ENCODE peak calls at places on chromosomes 11 and 22, in seven cellular contexts. P, O, M, E, K, L and F are unnamed samples.

GRCh38 chr11:12009617-12010321 is 1.3 kb upstream of the DKK3 start:
- DNase-seq in P (no peak), O (no peak), M (no peak), E (no peak), K (no peak), L (no peak), F (no peak)

GRCh38 chr11:77198440-77198849 is 70.4 kb downstream of the MYO7A start:
- DNase-seq in P (no peak), O (peak; percentile 62), M (no peak), E (no peak), K (peak; percentile 50), L (peak; percentile 26), F (no peak)

GRCh38 chr11:1130276-1131032 is 27.3 kb upstream of the MUC5AC start:
- DNase-seq in P (no peak), O (no peak), M (peak; percentile 6), E (no peak), K (peak; percentile 48), L (peak; percentile 28), F (no peak)

GRCh38 chr22:48142388-48142787 is 1379.9 kb downstream of the TBC1D22A start:
- DNase-seq in P (no peak), O (no peak), M (no peak), E (no peak), K (no peak), L (no peak), F (no peak)

GRCh38 chr11:76918941-76919386 is 58.2 kb downstream of the ACER3 start:
- DNase-seq in P (peak; percentile 15), O (no peak), M (peak; percentile 15), E (peak; percentile 28), K (no peak), L (no peak), F (no peak)

GRCh38 chr11:110075087-110075821 is 17.9 kb upstream of the ZC3H12C start:
- DNase-seq in P (no peak), O (no peak), M (no peak), E (no peak), K (no peak), L (peak; percentile 48), F (no peak)

GRCh38 chr11:59678118-59678812 is 9.4 kb upstream of the PATL1 start:
- DNase-seq in P (no peak), O (no peak), M (no peak), E (no peak), K (no peak), L (no peak), F (no peak)

GRCh38 chr11:64746486-64746885 is 2.5 kb upstream of the RASGRP2 start:
- DNase-seq in P (no peak), O (peak; percentile 84), M (no peak), E (no peak), K (no peak), L (no peak), F (no peak)

GRCh38 chr22:18050065-18050464 is 25.7 kb upstream of the MICAL3 start:
- DNase-seq in P (no peak), O (peak; percentile 15), M (no peak), E (peak; percentile 86), K (no peak), L (no peak), F (no peak)

GRCh38 chr11:131674051-131674755 is 303.8 kb downstream of the NTM start:
- DNase-seq in P (peak; percentile 63), O (no peak), M (peak; percentile 56), E (peak; percentile 48), K (peak; percentile 84), L (peak; percentile 87), F (no peak)

GRCh38 chr11:125348141-125348651 is 147.9 kb downstream of the FEZ1 start:
- DNase-seq in P (no peak), O (peak; percentile 67), M (no peak), E (no peak), K (no peak), L (no peak), F (no peak)

GRCh38 chr11:126062679-126063509 is at the start of gene CDON:
- DNase-seq in P (peak; percentile 91), O (peak; percentile 93), M (peak; percentile 93), E (peak; percentile 92), K (peak; percentile 96), L (peak; percentile 96), F (peak; percentile 31)

DNA sequence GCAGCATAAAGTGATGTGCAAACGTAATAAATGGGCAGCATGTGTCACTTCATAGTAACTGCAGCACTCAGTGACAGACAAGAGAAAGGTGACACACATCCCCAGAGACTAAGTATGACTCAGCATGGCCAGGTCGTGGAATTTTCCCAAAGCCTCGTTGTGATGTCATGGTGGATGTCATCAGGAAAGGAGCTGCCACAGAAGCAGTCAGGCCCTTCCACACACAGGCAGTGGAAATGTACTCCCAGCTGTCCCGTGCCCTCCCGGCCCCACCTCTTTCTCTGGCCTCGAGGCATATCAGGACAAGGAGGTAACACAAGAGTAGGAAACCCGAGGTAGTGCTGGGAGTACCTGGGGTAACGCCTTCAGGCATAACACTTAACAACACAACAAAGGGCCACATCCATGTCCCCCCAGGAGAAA is 8.1 kb downstream of the PC start:
- DNase-seq in P (no peak), O (no peak), M (peak; percentile 57), E (peak; percentile 25), K (peak; percentile 67), L (no peak), F (no peak)
- H3K27me3 ChIP-seq in P (no peaks in the 10 kb centered on the region), O (no peaks in the 10 kb centered on the region), M (no peaks in the 10 kb centered on the region), E (no peaks in the 10 kb centered on the region), K (no peaks in the 10 kb centered on the region), L (no peaks in the 10 kb centered on the region), F (no peaks in the 10 kb centered on the region)

DNA sequence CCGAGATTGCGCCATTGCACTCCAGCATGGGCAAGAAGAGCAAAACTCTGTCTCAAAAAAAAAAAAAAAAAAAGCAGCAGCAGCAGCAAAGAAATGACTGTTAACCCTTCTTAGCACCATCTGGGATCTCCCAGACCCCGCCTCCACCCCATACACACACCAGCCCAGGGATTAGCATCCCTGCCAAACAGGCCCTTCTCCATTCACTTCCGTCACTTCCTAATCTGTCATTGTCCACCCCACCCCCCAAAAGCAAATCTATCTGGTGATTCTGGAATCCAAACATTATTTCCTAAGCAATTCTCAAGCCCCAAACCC is 5.8 kb upstream of the AHNAK start:
- DNase-seq in P (no peak), O (no peak), M (no peak), E (no peak), K (peak; percentile 68), L (no peak), F (no peak)
- H3K4me3 ChIP-seq in P (peak overlapping the region; percentile 0), O (no peak overlapping the region), M (no peak overlapping the region), E (peak overlapping the region; percentile 13), K (no peak overlapping the region), L (no peak overlapping the region), F (peak overlapping the region; percentile 52)

GRCh38 chr11:13091804-13092203 is 82.7 kb downstream of the RASSF10 start:
- DNase-seq in P (no peak), O (no peak), M (no peak), E (no peak), K (no peak), L (no peak), F (no peak)

GRCh38 chr11:13094930-13095687 is 86.0 kb downstream of the RASSF10 start:
- DNase-seq in P (no peak), O (no peak), M (no peak), E (no peak), K (no peak), L (no peak), F (no peak)

GRCh38 chr11:13090228-13090708 is 81.2 kb downstream of the RASSF10 start:
- DNase-seq in P (no peak), O (no peak), M (no peak), E (no peak), K (no peak), L (no peak), F (no peak)

GRCh38 chr11:13091373-13091772 is 82.3 kb downstream of the RASSF10 start:
- DNase-seq in P (no peak), O (no peak), M (no peak), E (no peak), K (no peak), L (no peak), F (no peak)
- TF ChIP-seq POLR2A in P (no peak), O (no peak), M (no peak), E (no peak), K (no peak), L (no peak), F (no peak)

DNA sequence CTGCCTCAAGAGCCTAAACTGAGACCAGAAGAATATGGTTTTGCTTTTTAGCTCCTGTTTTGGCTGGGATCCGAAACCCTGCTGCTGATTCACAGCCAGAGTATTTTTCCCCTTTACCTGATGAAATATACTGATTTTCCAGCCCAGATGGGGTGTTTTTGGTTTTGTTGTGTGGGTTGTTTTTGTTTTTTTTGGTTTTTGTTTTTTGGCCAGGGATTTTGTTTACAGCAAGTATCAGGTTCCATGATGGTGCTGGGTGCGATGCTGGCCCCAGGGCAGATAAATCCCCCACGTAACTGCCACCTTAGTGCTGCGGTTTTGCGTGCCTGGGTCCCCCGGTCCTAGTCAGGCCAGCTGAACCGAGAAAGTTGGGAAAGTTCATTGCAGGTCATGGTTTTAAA is 103.7 kb downstream of the ZBTB16 start:
- DNase-seq in P (peak; percentile 73), O (no peak), M (no peak), E (no peak), K (peak; percentile 89), L (no peak), F (no peak)
- H3K27me3 ChIP-seq in P (no peaks in the 10 kb centered on the region), O (no peaks in the 10 kb centered on the region), M (no peaks in the 10 kb centered on the region), E (no peaks in the 10 kb centered on the region), K (no peaks in the 10 kb centered on the region), L (no peaks in the 10 kb centered on the region), F (no peaks in the 10 kb centered on the region)

GRCh38 chr22:26481112-26481693 is 2.4 kb downstream of the HPS4 start:
- DNase-seq in P (no peak), O (no peak), M (no peak), E (no peak), K (no peak), L (no peak), F (no peak)

GRCh38 chr22:26479043-26479791 is 4.4 kb downstream of the HPS4 start:
- DNase-seq in P (no peak), O (no peak), M (no peak), E (peak; percentile 29), K (no peak), L (no peak), F (no peak)

GRCh38 chr22:26481694-26482093 is 1.9 kb downstream of the HPS4 start:
- DNase-seq in P (no peak), O (no peak), M (no peak), E (no peak), K (no peak), L (no peak), F (no peak)

GRCh38 chr22:26479792-26480610 is 3.6 kb downstream of the HPS4 start:
- DNase-seq in P (no peak), O (no peak), M (no peak), E (peak; percentile 63), K (no peak), L (no peak), F (no peak)

GRCh38 chr22:26480611-26480932 is 3.0 kb downstream of the HPS4 start:
- DNase-seq in P (no peak), O (no peak), M (no peak), E (no peak), K (no peak), L (no peak), F (no peak)
- H3K4me3 ChIP-seq in P (no peak overlapping the region), O (no peak overlapping the region), M (no peak overlapping the region), E (no peak overlapping the region), K (no peak overlapping the region), L (no peak overlapping the region), F (no peak overlapping the region)